ENCODE peak calls at places on chromosomes 16 and 17, in eight cellular contexts. W, H, X, Q, V, A, Y and L are unnamed samples.

GRCh38 chr16:14493791-14494190 is 136.3 kb downstream of the PARN start:
- DNase-seq in Y (no peak), Q (no peak), W (no peak), V (no peak), A (no peak), H (no peak), X (no peak), L (no peak)

GRCh38 chr17:34776454-34776853 is 184.8 kb downstream of the CCT6B start:
- DNase-seq in V (no peak), W (no peak), A (no peak), X (no peak), H (no peak), Y (no peak), Q (no peak), L (no peak)

GRCh38 chr16:88690341-88691128 is 4.2 kb upstream of the SNAI3 start:
- DNase-seq in V (no peak), W (no peak), Y (no peak), A (no peak), X (no peak), H (no peak), Q (no peak), L (no peak)

GRCh38 chr16:86059253-86060171 is 160.6 kb downstream of the IRF8 start:
- DNase-seq in V (no peak), W (no peak), Q (peak; percentile 36), H (no peak), A (peak; percentile 42), Y (no peak), X (no peak), L (no peak)

GRCh38 chr16:57534881-57535658 is 1.3 kb downstream of the CCDC102A start:
- DNase-seq in V (no peak), Q (no peak), Y (no peak), X (no peak), W (no peak), H (no peak), A (peak; percentile 4), L (peak; percentile 23)

GRCh38 chr16:72876981-72877373 is 171.0 kb downstream of the ZFHX3 start:
- DNase-seq in V (no peak), A (no peak), X (peak; percentile 66), W (no peak), H (no peak), Q (no peak), Y (no peak), L (no peak)

GRCh38 chr17:40063034-40063765 is 435 bp downstream of the THRA start:
- DNase-seq in W (no peak), V (peak; percentile 55), A (peak; percentile 58), Q (no peak), X (peak; percentile 49), H (peak; percentile 31), Y (peak; percentile 31), L (no peak)

GRCh38 chr16:89320717-89321501 is 103.4 kb downstream of the ZNF778 start:
- DNase-seq in X (peak; percentile 55), W (peak; percentile 49), H (peak; percentile 52), V (peak; percentile 80), Y (peak; percentile 86), A (peak; percentile 57), Q (peak; percentile 71), L (no peak)

GRCh38 chr16:57798953-57799618 is 3.2 kb downstream of the KIFC3 start:
- DNase-seq in Y (no peak), Q (no peak), X (no peak), A (no peak), W (no peak), H (no peak), V (no peak), L (no peak)

GRCh38 chr16:1323296-1324239 is 9.9 kb upstream of the BAIAP3 start:
- DNase-seq in V (no peak), W (no peak), X (no peak), Q (no peak), Y (no peak), A (no peak), H (no peak), L (no peak)

GRCh38 chr16:84625556-84625955 is 7.7 kb upstream of the COTL1 start:
- DNase-seq in V (no peak), X (no peak), Y (no peak), A (no peak), Q (no peak), W (no peak), H (peak; percentile 70), L (no peak)

GRCh38 chr16:84737658-84738057 is 37.9 kb downstream of the USP10 start:
- DNase-seq in A (peak; percentile 43), X (no peak), V (peak; percentile 82), Q (no peak), H (no peak), Y (no peak), W (no peak), L (no peak)

DNA sequence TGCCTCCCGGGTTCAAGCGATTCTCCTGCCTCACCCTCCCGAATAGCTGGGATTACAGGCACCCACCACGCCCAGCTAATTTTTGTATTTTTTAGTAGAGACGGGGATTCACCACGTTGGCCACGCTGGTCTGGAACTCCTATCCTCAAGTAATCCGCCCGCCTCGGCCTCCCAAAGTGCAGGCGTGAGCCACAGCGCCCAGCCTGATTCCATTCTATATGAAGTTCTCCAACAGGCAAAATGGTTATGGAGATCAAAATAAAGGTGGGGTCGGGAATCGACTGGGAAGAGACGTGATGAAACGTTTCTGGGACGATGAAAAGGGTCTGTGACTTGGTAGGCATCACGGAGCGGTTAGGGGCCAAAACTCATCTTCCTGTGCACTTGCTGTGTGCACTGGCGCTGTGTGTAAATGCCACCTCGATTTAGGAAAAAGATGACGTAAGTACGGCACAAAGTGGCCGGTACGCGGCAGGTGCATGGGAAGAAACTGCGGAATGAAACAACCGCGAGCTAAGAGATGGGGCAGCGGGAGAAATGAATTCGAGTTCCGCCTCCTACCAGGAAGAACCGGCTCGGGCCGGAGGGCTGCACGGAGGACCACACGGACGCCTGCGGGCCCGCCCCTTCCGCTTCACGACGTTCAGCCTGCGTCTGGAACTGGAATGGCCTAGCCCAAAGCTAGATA is 1.6 kb downstream of the TP53 start:
- DNase-seq in Q (peak; percentile 94), H (peak; percentile 96), W (peak; percentile 92), Y (peak; percentile 85), V (peak; percentile 96), A (peak; percentile 94), X (peak; percentile 97), L (peak; percentile 67)
- TF ChIP-seq CTCF in Q (no peak), H (no peak), W (no peak), Y (no peak), V (no peak), A (no peak), X (no peak), L (no peak)

GRCh38 chr16:59905628-59906027 is 1171.5 kb upstream of the GOT2 start:
- DNase-seq in X (peak; percentile 38), Q (peak; percentile 1), W (peak; percentile 73), H (peak; percentile 87), Y (no peak), V (no peak), A (no peak), L (no peak)

GRCh38 chr16:59905131-59905530 is 1171.0 kb upstream of the GOT2 start:
- DNase-seq in Q (no peak), H (peak; percentile 76), A (no peak), X (no peak), V (no peak), Y (no peak), W (no peak), L (no peak)

DNA sequence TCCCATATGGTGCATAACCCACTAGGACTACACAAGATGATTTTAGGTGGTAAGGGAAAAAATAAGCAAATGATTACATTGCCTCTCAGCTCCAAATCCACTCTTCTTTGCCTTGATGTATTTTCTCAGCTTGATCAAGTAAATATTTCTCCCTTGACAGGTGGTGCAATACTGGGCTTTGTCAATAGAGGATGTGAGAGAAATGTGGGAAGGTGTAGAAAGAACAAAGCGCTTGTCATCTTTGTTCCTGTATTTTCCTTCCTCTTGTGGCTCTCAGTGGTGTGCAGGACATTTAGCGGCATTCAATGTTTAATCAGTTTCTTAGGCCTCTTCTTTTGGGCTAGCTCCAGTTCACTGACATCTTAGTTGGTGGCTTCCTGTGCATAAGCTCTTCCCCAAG is 1165.8 kb upstream of the GOT2 start:
- DNase-seq in Q (no peak), H (peak; percentile 27), Y (no peak), A (no peak), X (no peak), V (no peak), W (no peak), L (no peak)
- TF ChIP-seq CTCF in Q (no peak), H (peak; percentile 38), Y (no peak), A (no peak), X (no peak), V (no peak), W (no peak), L (no peak)

GRCh38 chr17:41548844-41549595 is 20.9 kb upstream of the KRT19 start:
- DNase-seq in V (peak; percentile 92), Q (peak; percentile 90), X (peak; percentile 94), W (peak; percentile 85), H (peak; percentile 92), A (peak; percentile 84), Y (peak; percentile 89), L (peak; percentile 81)

GRCh38 chr17:41546819-41547218 is 18.7 kb upstream of the KRT19 start:
- DNase-seq in X (no peak), Q (no peak), Y (no peak), A (no peak), H (no peak), V (no peak), W (no peak), L (no peak)

GRCh38 chr17:41545829-41546410 is 17.8 kb upstream of the KRT19 start:
- DNase-seq in H (no peak), Y (no peak), A (no peak), W (no peak), V (no peak), X (no peak), Q (no peak), L (no peak)

GRCh38 chr17:41547921-41548843 is 20.1 kb upstream of the KRT19 start:
- DNase-seq in W (peak; percentile 98), Y (peak; percentile 96), X (peak; percentile 90), Q (peak; percentile 97), H (peak; percentile 99), V (peak; percentile 68), A (peak; percentile 64), L (peak; percentile 68)

DNA sequence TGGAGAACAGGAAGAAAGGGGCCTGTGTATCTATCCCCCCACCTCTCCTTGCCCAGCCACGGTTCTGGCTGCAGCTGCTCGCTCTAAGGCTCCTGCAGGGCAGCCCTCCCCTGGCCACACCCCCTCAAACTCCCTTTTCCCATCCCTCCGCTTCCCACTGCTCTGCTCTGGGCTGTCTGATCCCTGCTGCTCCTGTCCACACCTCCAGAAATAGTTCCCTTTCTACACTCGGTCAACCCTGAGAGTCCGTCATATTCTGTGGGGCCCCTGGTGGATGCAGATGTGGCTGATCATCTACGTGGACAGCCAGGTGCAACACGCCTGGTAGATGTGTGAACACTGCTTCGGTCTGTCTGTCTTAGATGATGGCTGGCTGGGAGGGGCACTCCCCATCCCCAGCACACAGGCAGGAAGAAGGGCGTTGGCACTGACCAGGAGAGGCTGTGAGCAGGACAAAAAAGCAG is 19.3 kb upstream of the KRT19 start:
- DNase-seq in H (no peak), Y (peak; percentile 87), W (no peak), V (no peak), A (no peak), X (peak; percentile 32), Q (no peak), L (no peak)
- TF ChIP-seq CTCF in H (no peak), Y (no peak), W (no peak), V (no peak), A (no peak), X (no peak), Q (no peak), L (no peak)

DNA sequence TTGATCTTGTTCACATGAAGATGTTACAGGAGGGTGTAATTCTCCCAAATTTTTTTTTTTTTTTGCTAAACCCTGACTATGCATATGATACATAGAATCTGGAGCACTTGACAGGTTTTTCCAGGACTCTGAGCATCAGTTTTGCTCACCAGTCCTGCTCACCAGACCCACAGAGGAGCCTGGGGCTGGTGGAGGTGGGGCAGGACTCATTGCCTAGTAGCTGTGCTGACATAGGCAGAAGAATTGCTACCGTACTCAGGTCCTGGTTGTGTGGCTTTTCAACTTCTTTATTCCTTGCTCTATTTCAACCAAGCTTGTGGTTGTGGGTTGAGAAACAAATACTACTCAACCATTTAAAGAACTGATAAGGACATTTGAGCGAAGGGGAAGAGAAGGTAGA is 212.3 kb downstream of the UTP18 start:
- DNase-seq in V (no peak), X (no peak), W (no peak), Y (peak; percentile 33), A (no peak), H (no peak), Q (no peak), L (no peak)
- TF ChIP-seq CTCF in V (no peak), X (no peak), W (no peak), Y (no peak), A (no peak), H (no peak), Q (no peak), L (no peak)